ENCODE peak calls at places on chromosomes 3 and 15, in nine cellular contexts. G is mammary epithelial cell, Z is astrocyte, P is tibial nerve, O is uterus, M is pancreas, J is breast epithelium, F is K562, Y is HCT116. R is an unnamed sample. For H3K36me3, the result is how much of the 10 kb centered on the place peaks cover.

GRCh38 chr15:63818191-63818590 is 15.6 kb downstream of the HERC1 start:
- DNase-seq in O (no peak), Z (peak), J (no peak), M (no peak), Y (no peak), G (no peak), P (no peak), F (peak), R (no peak)

GRCh38 chr3:184015381-184016019 is 2.2 kb downstream of the ABCC5 start:
- DNase-seq in M (no peak), Z (no peak), G (no peak), J (no peak), Y (no peak), O (no peak), F (peak), P (no peak), R (no peak)

GRCh38 chr3:16183601-16184270 is 9.3 kb downstream of the GALNT15 start:
- DNase-seq in J (no peak), P (no peak), Z (peak), O (peak), M (no peak), G (peak), Y (no peak), F (no peak), R (no peak)

GRCh38 chr3:45223889-45224730 is 2.0 kb downstream of the TMEM158 start:
- DNase-seq in M (no peak), F (no peak), J (no peak), O (no peak), Z (peak), P (no peak), Y (no peak), G (peak), R (no peak)

GRCh38 chr3:192887047-192887446 is 30.6 kb downstream of the MB21D2 start:
- DNase-seq in P (no peak), O (no peak), M (no peak), G (no peak), F (no peak), J (no peak), Z (peak), Y (peak), R (no peak)

GRCh38 chr3:55750525-55750924 is 263.4 kb upstream of the WNT5A start:
- DNase-seq in F (no peak), O (no peak), G (peak), P (no peak), Y (no peak), M (no peak), Z (peak), J (peak), R (peak)

GRCh38 chr3:133600682-133601081 is 27.2 kb downstream of the CDV3 start:
- DNase-seq in M (no peak), O (no peak), J (no peak), P (no peak), G (no peak), Z (no peak), F (no peak), Y (no peak), R (no peak)

GRCh38 chr3:184129012-184129411 is 6.1 kb upstream of the EIF2B5 start:
- DNase-seq in O (no peak), J (no peak), Y (peak), M (no peak), G (peak), P (no peak), F (peak), Z (peak), R (peak)

GRCh38 chr15:91982401-91982800 is 128.9 kb downstream of the SLCO3A1 start:
- DNase-seq in F (no peak), P (no peak), Y (no peak), J (no peak), G (no peak), M (no peak), Z (no peak), O (no peak), R (no peak)

GRCh38 chr3:52773361-52774065 is 2.8 kb upstream of the NEK4 start:
- DNase-seq in P (no peak), O (no peak), J (peak), M (peak), F (no peak), G (no peak), Y (no peak), Z (no peak), R (no peak)

GRCh38 chr3:102673271-102674115 is 238.7 kb downstream of the ZPLD1 start:
- DNase-seq in G (peak), F (peak), O (peak), M (peak), J (peak), Y (peak), P (peak), Z (peak), R (peak)

GRCh38 chr15:51731549-51732267 is 5.7 kb downstream of the LYSMD2 start:
- DNase-seq in P (no peak), M (no peak), Z (peak), G (no peak), O (no peak), F (no peak), J (no peak), Y (no peak), R (no peak)

GRCh38 chr3:101128786-101129185 is 135.6 kb upstream of the ABI3BP start:
- DNase-seq in Y (no peak), Z (peak), G (peak), J (peak), F (no peak), P (no peak), M (no peak), O (no peak), R (no peak)

GRCh38 chr3:142029052-142029642 is 120.2 kb downstream of the TFDP2 start:
- DNase-seq in O (no peak), F (peak), Z (no peak), J (no peak), M (no peak), P (no peak), G (no peak), Y (no peak), R (no peak)

GRCh38 chr15:43410572-43411214 is 39.8 kb downstream of the TUBGCP4 start:
- DNase-seq in P (no peak), Y (no peak), M (no peak), O (no peak), Z (peak), F (peak), J (no peak), G (peak), R (no peak)

GRCh38 chr15:100520132-100520921 is 8.4 kb downstream of the CERS3 start:
- DNase-seq in P (no peak), Z (no peak), J (no peak), G (no peak), Y (no peak), M (no peak), O (no peak), F (no peak), R (peak)

GRCh38 chr3:190911382-190911781 is 48.9 kb upstream of the GMNC start:
- DNase-seq in O (no peak), M (no peak), G (no peak), F (no peak), P (no peak), Z (no peak), J (no peak), Y (peak), R (no peak)

GRCh38 chr15:60426870-60427528 is 29.2 kb upstream of the ANXA2 start:
- DNase-seq in O (no peak), Y (no peak), F (no peak), Z (peak), G (peak), P (no peak), J (no peak), M (no peak), R (no peak)

GRCh38 chr3:134060561-134061385 is 31.0 kb upstream of the SLCO2A1 start:
- DNase-seq in P (no peak), G (no peak), Z (no peak), O (no peak), F (no peak), Y (no peak), M (no peak), J (no peak), R (no peak)

GRCh38 chr3:135556184-135556583 is 409.3 kb upstream of the PPP2R3A start:
- DNase-seq in P (no peak), Z (no peak), M (no peak), O (no peak), G (no peak), Y (no peak), J (no peak), F (no peak), R (no peak)

GRCh38 chr15:28975766-28976179 is 90.0 kb downstream of the APBA2 start:
- DNase-seq in O (no peak), P (no peak), F (peak), Y (peak), J (no peak), M (no peak), Z (no peak), G (peak), R (no peak)

GRCh38 chr15:95085056-95085455 is 853.7 kb downstream of the MCTP2 start:
- DNase-seq in J (no peak), Y (no peak), Z (no peak), M (no peak), P (no peak), G (no peak), F (no peak), O (no peak), R (no peak)

GRCh38 chr3:150372320-150373118 is 35.6 kb upstream of the TSC22D2 start:
- DNase-seq in M (no peak), F (no peak), Z (no peak), J (no peak), P (no peak), Y (no peak), G (no peak), O (no peak), R (no peak)

GRCh38 chr3:112794622-112795172 is 52.0 kb downstream of the CD200R1L start:
- DNase-seq in G (no peak), Y (no peak), O (no peak), M (no peak), F (peak), Z (no peak), J (no peak), P (no peak), R (no peak)

GRCh38 chr3:33722626-33723370 is 4.7 kb upstream of the CLASP2 start:
- DNase-seq in P (no peak), Z (peak), Y (no peak), J (no peak), O (no peak), F (no peak), G (no peak), M (no peak), R (no peak)

GRCh38 chr15:70923311-70924080 is 30.9 kb downstream of the LRRC49 start:
- DNase-seq in G (no peak), Y (no peak), J (no peak), Z (no peak), M (no peak), P (no peak), O (no peak), F (no peak), R (no peak)

GRCh38 chr3:172816281-172816680 is 65.8 kb downstream of the ECT2 start:
- DNase-seq in Z (no peak), P (no peak), J (no peak), G (no peak), F (no peak), Y (no peak), O (no peak), M (no peak), R (no peak)

GRCh38 chr3:172816968-172817367 is 66.4 kb downstream of the ECT2 start:
- DNase-seq in Z (no peak), F (no peak), G (no peak), J (no peak), O (no peak), P (no peak), M (no peak), Y (no peak), R (no peak)

GRCh38 chr3:172811099-172811498 is 60.6 kb downstream of the ECT2 start:
- DNase-seq in F (no peak), M (no peak), Y (no peak), G (no peak), J (no peak), O (no peak), Z (no peak), P (no peak), R (no peak)

GRCh38 chr3:172813462-172813861 is 62.9 kb downstream of the ECT2 start:
- DNase-seq in G (no peak), P (no peak), M (no peak), J (no peak), Y (no peak), O (no peak), Z (no peak), F (no peak), R (no peak)

GRCh38 chr3:172815857-172816256 is 65.3 kb downstream of the ECT2 start:
- DNase-seq in O (no peak), P (no peak), G (no peak), J (no peak), Y (no peak), M (no peak), F (no peak), Z (no peak), R (no peak)
- H3K36me3 ChIP-seq in O (under half), P (under half), G (under half), J (under half), Y (under half), M (under half), F (under half), Z (under half), R (under half)

GRCh38 chr3:123914829-123915228 is 30.7 kb upstream of the MYLK start:
- DNase-seq in Z (no peak), P (no peak), J (no peak), G (no peak), Y (no peak), O (no peak), M (no peak), F (no peak), R (no peak)
- TF ChIP-seq CTCF in Z (no peak), P (no peak), J (no peak), G (no peak), Y (no peak), O (no peak), M (no peak), F (no peak), R (no peak)

GRCh38 chr3:168141405-168141993 is 45.8 kb upstream of the GOLIM4 start:
- DNase-seq in O (no peak), J (no peak), M (no peak), Z (no peak), F (no peak), P (no peak), Y (no peak), G (no peak), R (no peak)
- H3K27ac ChIP-seq in O (no peak), J (no peak), M (no peak), Z (no peak), F (no peak), P (no peak), Y (no peak), G (no peak), R (no peak)

GRCh38 chr3:14459384-14459783 is 57.0 kb downstream of the SLC6A6 start:
- DNase-seq in J (no peak), F (no peak), O (no peak), G (no peak), Z (no peak), P (no peak), M (no peak), Y (no peak), R (no peak)
- H3K36me3 ChIP-seq in J (under half), F (half or more), O (under half), G (under half), Z (under half), P (under half), M (under half), Y (under half), R (under half)

GRCh38 chr3:85189731-85190130 is 230.9 kb downstream of the CADM2 start:
- DNase-seq in J (no peak), O (no peak), P (no peak), Y (no peak), M (no peak), Z (no peak), G (no peak), F (no peak), R (no peak)
- TF ChIP-seq CTCF in J (no peak), O (no peak), P (no peak), Y (no peak), M (no peak), Z (no peak), G (no peak), F (no peak), R (no peak)

DNA sequence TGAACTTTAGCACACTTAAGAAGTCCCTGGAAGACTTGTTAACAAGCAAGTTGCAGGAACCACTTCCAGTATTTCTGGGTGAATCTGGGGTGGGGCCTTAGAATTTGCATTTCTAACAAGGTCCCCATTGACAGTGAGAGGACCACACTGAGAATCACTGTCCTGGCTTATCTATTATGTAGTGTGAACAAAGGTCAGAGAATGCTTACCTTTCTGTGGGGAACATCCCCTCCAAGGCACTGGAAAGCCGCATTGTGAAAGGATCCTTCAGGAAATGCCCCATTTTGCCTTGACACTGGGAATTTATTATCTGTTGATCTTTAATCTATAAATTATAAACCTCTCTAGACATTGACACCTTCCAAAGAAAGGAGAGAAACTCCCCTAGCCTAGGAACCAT is 74.8 kb downstream of the IGF2BP2 start:
- DNase-seq in Y (no peak), O (no peak), Z (no peak), J (no peak), P (no peak), F (no peak), G (no peak), M (no peak), R (no peak)
- H3K27ac ChIP-seq in Y (no peak), O (no peak), Z (no peak), J (no peak), P (no peak), F (no peak), G (no peak), M (no peak), R (no peak)